ENCODE peak calls at places on chromosomes 12 and 14, in ten cellular contexts. B is heart left ventricle, G is psoas muscle, F is pancreas, I is fibroblast of lung, Q is lower leg skin, Y is bronchial epithelial cell, A is fibroblast of the aortic adventitia, O is testis, K is uterus. X is an unnamed sample.

GRCh38 chr12:115296613-115297012 is 612.6 kb upstream of the TBX3 start:
- DNase-seq in Y (peak), O (no peak), I (no peak), Q (no peak), K (no peak), A (no peak), G (no peak), B (no peak), F (no peak), X (no peak)

GRCh38 chr14:74938873-74939495 is 15.9 kb upstream of the RPS6KL1 start:
- DNase-seq in I (no peak), B (no peak), O (no peak), G (no peak), A (no peak), Y (no peak), K (no peak), Q (no peak), F (no peak), X (no peak)

GRCh38 chr14:102320033-102320660 is 601 bp downstream of the ZNF839 start:
- DNase-seq in K (peak), A (peak), Y (peak), Q (no peak), I (peak), O (peak), B (peak), F (peak), G (peak), X (peak)

GRCh38 chr12:78328524-78328923 is 497.8 kb downstream of the NAV3 start:
- DNase-seq in Y (no peak), B (no peak), K (no peak), Q (no peak), A (no peak), F (no peak), G (no peak), O (no peak), I (no peak), X (no peak)

GRCh38 chr14:58048219-58048618 is 103.8 kb downstream of the ARMH4 start:
- DNase-seq in A (peak), F (no peak), B (no peak), K (no peak), I (no peak), Y (no peak), O (no peak), G (no peak), Q (no peak), X (no peak)

GRCh38 chr14:56660677-56661389 is 81.2 kb downstream of the TMEM260 start:
- DNase-seq in O (no peak), A (no peak), Y (no peak), I (no peak), G (no peak), K (no peak), Q (no peak), F (no peak), B (no peak), X (no peak)

GRCh38 chr12:76020731-76021672 is 10.6 kb downstream of the PHLDA1 start:
- DNase-seq in K (peak), G (no peak), Y (peak), I (peak), B (no peak), F (no peak), O (no peak), A (peak), Q (no peak), X (no peak)

GRCh38 chr14:49508124-49508523 is 78.1 kb downstream of the RPS29 start:
- DNase-seq in Q (no peak), A (peak), G (no peak), F (no peak), B (no peak), O (no peak), I (no peak), Y (no peak), K (no peak), X (no peak)

GRCh38 chr12:91507754-91508153 is 325.1 kb upstream of the DCN start:
- DNase-seq in F (no peak), G (no peak), B (no peak), K (no peak), A (peak), Q (no peak), I (peak), O (no peak), Y (no peak), X (no peak)

GRCh38 chr14:95294834-95295599 is 24.7 kb downstream of the CLMN start:
- DNase-seq in O (no peak), A (peak), K (no peak), I (peak), G (no peak), Q (no peak), F (peak), Y (peak), B (no peak), X (no peak)

GRCh38 chr12:64085996-64086395 is 136.1 kb downstream of the KICS2 start:
- DNase-seq in B (no peak), Q (no peak), G (no peak), F (no peak), Y (peak), O (no peak), I (peak), K (no peak), A (peak), X (no peak)

GRCh38 chr14:41925409-41925808 is 318.7 kb downstream of the LRFN5 start:
- DNase-seq in I (peak), Q (no peak), Y (peak), B (no peak), A (peak), G (no peak), F (no peak), K (no peak), O (peak), X (no peak)

GRCh38 chr12:47894068-47894467 is 10.7 kb downstream of the VDR start:
- DNase-seq in Q (no peak), B (no peak), G (no peak), A (no peak), I (no peak), O (no peak), F (no peak), K (no peak), Y (no peak), X (no peak)

GRCh38 chr12:93751864-93752610 is 74.9 kb downstream of the CRADD start:
- DNase-seq in F (no peak), Q (no peak), K (no peak), B (no peak), G (no peak), Y (peak), I (peak), O (no peak), A (peak), X (no peak)

GRCh38 chr12:9866786-9867379 is 2.3 kb downstream of the CLEC2B start:
- DNase-seq in I (no peak), G (no peak), F (no peak), Q (no peak), A (no peak), Y (no peak), O (no peak), B (no peak), K (no peak), X (no peak)

GRCh38 chr14:59707778-59708635 is 131.4 kb upstream of the CCDC175 start:
- DNase-seq in B (no peak), G (no peak), I (peak), Y (no peak), F (no peak), O (no peak), A (peak), K (no peak), Q (no peak), X (no peak)

GRCh38 chr14:104196461-104197180 is 58.2 kb downstream of the KIF26A start:
- DNase-seq in F (no peak), Q (no peak), B (no peak), O (no peak), Y (no peak), A (no peak), I (no peak), G (no peak), K (no peak), X (no peak)

GRCh38 chr14:61695695-61696527 is 598 bp downstream of the HIF1A start:
- DNase-seq in Y (no peak), K (peak), F (peak), B (peak), G (peak), Q (peak), I (peak), A (peak), O (peak), X (peak)

GRCh38 chr14:90938615-90939014 is 121.8 kb downstream of the RPS6KA5 start:
- DNase-seq in Y (no peak), K (no peak), F (no peak), G (no peak), A (no peak), B (no peak), I (no peak), Q (no peak), O (no peak), X (no peak)

GRCh38 chr12:108612788-108613282 is 15.0 kb upstream of the TMEM119 start:
- DNase-seq in I (no peak), Y (no peak), G (no peak), Q (no peak), K (no peak), F (no peak), A (no peak), O (no peak), B (no peak), X (no peak)

GRCh38 chr12:48980389-48980952 is 2.3 kb downstream of the WNT1 start:
- DNase-seq in F (no peak), A (no peak), I (no peak), K (no peak), G (no peak), Y (no peak), Q (no peak), O (no peak), B (no peak), X (no peak)

GRCh38 chr14:84375235-84375634 is 1154.7 kb upstream of the FLRT2 start:
- DNase-seq in F (no peak), K (no peak), B (no peak), Q (no peak), Y (no peak), I (peak), G (no peak), O (no peak), A (no peak), X (no peak)

GRCh38 chr12:30136661-30137060 is 352.9 kb upstream of the TMTC1 start:
- DNase-seq in Q (no peak), G (no peak), A (no peak), K (no peak), O (no peak), I (no peak), F (no peak), Y (no peak), B (no peak), X (no peak)

GRCh38 chr14:96363751-96364336 is 518 bp downstream of the GSKIP start:
- DNase-seq in G (peak), Q (peak), A (peak), Y (peak), O (peak), F (peak), B (peak), I (peak), K (no peak), X (peak)

GRCh38 chr14:96264850-96265249 is 8.8 kb downstream of the BDKRB1 start:
- DNase-seq in I (peak), F (no peak), O (no peak), A (peak), G (no peak), Q (no peak), B (no peak), K (no peak), Y (no peak), X (no peak)

GRCh38 chr12:131027876-131028586 is 74.3 kb downstream of the ADGRD1 start:
- DNase-seq in I (no peak), K (no peak), Q (no peak), G (no peak), Y (no peak), A (no peak), O (no peak), F (no peak), B (no peak), X (no peak)

DNA sequence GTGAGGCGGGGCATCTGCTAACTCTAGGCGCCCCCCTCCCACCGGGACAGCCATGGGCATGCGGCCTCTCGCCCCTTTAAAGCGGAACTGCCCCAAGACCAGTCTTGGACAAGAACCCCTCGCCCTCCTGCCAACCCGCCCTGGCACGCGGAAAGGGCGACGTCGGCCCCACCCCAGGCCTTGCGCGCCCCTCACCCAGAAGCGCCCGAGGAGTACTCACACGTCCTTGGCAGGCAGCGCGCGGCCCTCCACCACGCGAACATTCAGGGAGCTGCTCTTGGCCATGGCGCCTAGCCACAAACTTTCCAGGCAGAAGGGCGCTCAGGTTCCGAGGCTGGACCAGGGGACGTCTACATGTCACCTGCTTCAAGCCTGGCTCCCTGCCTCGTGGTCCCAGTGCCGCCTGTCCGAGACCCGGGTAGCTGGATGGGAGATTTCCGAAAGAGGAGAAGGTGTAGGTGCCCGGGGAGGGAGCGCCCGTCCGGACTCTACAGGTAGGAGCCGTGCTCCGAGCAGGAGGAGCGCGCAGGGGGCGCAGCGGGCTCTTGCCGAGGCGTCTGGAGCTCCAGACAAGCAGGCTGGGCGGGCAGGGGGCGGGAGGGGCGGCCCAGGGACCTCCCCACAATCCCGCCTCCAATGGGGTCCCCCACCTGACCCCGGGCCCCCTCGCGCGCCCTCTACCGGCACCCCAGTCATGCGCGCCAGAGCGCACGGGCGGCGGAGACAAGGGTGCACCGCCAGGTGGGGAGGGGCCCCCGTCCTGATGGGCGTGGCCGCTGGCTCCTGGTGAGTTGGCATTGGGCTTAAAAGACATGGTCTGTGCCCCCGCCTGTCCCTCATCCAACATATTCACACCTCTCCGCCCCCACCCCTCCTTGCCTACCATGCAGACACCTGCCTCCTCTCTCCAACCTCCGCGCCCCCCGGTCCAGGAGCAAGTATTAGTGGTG is at the start of gene RASAL1:
- DNase-seq in F (peak), Q (peak), O (peak), K (no peak), Y (no peak), A (no peak), B (no peak), G (peak), I (no peak), X (no peak)
- TF ChIP-seq CTCF in F (peak), Q (no peak), O (peak), K (no peak), Y (peak), A (no peak), B (peak), G (no peak), I (no peak), X (peak)

GRCh38 chr12:122875590-122876220 is 20.2 kb downstream of the VPS37B start:
- DNase-seq in F (no peak), O (no peak), A (no peak), B (no peak), Q (no peak), K (no peak), G (no peak), Y (no peak), I (no peak), X (no peak)
- H3K4me3 ChIP-seq in F (no peak), O (no peak), A (no peak), B (no peak), Q (no peak), K (no peak), G (no peak), Y (no peak), I (no peak), X (no peak)

DNA sequence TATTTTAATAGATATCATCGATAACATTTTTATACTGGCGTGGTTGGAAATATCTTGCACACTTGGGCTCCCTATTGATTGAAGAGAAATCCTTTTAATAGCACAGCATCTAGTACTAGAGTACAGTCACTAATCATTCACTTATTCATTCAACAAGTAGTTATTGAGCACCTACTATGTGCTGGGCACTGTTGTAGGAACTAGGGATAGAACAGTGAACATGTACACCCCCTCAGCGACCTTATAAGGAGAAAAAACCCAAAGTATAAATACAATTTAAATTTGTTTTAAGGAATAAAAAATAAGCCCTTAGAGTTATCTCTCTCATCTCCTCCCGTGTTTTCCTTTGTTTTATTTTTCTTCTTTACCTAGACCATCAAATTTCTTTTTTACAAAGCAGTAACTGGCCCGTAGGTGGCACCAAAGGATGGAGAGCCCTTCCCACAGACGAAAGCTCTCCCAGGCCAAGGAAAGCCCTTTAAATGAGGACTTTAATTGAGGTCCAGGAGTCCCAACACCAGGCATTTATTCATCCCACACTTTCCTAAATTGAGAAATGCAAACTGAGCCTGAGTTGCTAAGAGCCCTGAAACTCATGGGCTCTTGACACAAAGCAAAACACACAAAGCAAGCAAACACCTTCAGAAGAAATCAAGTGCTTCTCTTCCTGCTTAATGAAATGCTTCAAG is 29.0 kb downstream of the PEBP1 start:
- DNase-seq in Q (no peak), K (no peak), I (peak), A (peak), O (peak), Y (peak), B (no peak), G (no peak), F (peak), X (no peak)
- TF ChIP-seq CTCF in Q (no peak), K (peak), I (peak), A (peak), O (peak), Y (peak), B (peak), G (peak), F (no peak), X (peak)

GRCh38 chr14:66426451-66426850 is 59.7 kb upstream of the CCDC196 start:
- DNase-seq in K (no peak), A (no peak), Y (no peak), G (no peak), Q (no peak), B (no peak), O (no peak), F (no peak), I (no peak), X (no peak)
- H3K4me3 ChIP-seq in K (no peak), A (no peak), Y (no peak), G (no peak), Q (no peak), B (no peak), O (no peak), F (no peak), I (no peak), X (no peak)

X was measured in ascending aorta.